ENCODE peak calls at places on chromosomes 2 and 18, in six cellular contexts. Z is A549, M is ovary, A is psoas muscle, T is RWPE2, P is tibial nerve. R is an unnamed sample.

GRCh38 chr18:7822435-7823425 is 255.6 kb downstream of the PTPRM start:
- DNase-seq in P (no peak), A (no peak), M (peak; percentile 28), T (no peak), Z (no peak), R (peak; percentile 31)

GRCh38 chr2:85649201-85650190 is 18.5 kb downstream of the SFTPB start:
- DNase-seq in P (no peak), M (no peak), A (no peak), T (no peak), Z (peak; percentile 43), R (peak; percentile 63)

GRCh38 chr18:61531182-61531581 is 198.0 kb downstream of the CDH20 start:
- DNase-seq in P (no peak), T (no peak), M (no peak), A (no peak), Z (no peak), R (no peak)

GRCh38 chr18:54806526-54806925 is 21.8 kb upstream of the RAB27B start:
- DNase-seq in T (no peak), M (no peak), P (no peak), Z (no peak), A (no peak), R (peak; percentile 67)

GRCh38 chr18:29028560-29028959 is 851.6 kb upstream of the CDH2 start:
- DNase-seq in Z (no peak), M (no peak), A (no peak), P (no peak), T (no peak), R (no peak)

GRCh38 chr2:46389417-46389916 is 89.9 kb upstream of the TMEM247 start:
- DNase-seq in T (no peak), Z (no peak), P (no peak), A (no peak), M (no peak), R (peak; percentile 38)

GRCh38 chr2:11742317-11742701 is 4.1 kb upstream of the LPIN1 start:
- DNase-seq in Z (no peak), P (no peak), T (no peak), M (no peak), A (no peak), R (no peak)

GRCh38 chr18:11760498-11761158 is 71.6 kb downstream of the GNAL start:
- DNase-seq in Z (no peak), P (no peak), M (no peak), T (no peak), A (no peak), R (no peak)

GRCh38 chr2:189082576-189082975 is 97.0 kb downstream of the COL5A2 start:
- DNase-seq in M (no peak), P (no peak), T (no peak), A (peak; percentile 76), Z (no peak), R (peak; percentile 23)

GRCh38 chr2:41414486-41415230 is 633.2 kb upstream of the PKDCC start:
- DNase-seq in A (no peak), T (no peak), P (no peak), Z (peak; percentile 3), M (no peak), R (peak; percentile 74)

GRCh38 chr2:144905956-144906355 is 386.0 kb upstream of the ZEB2 start:
- DNase-seq in P (no peak), A (no peak), Z (no peak), T (no peak), M (no peak), R (no peak)

GRCh38 chr2:190343170-190343499 is 254 bp upstream of the INPP1 start:
- DNase-seq in M (no peak), Z (no peak), P (no peak), T (no peak), A (no peak), R (no peak)

GRCh38 chr2:43142921-43143438 is 83.4 kb downstream of the ZFP36L2 start:
- DNase-seq in A (no peak), P (no peak), M (no peak), Z (no peak), T (no peak), R (no peak)

GRCh38 chr2:164742738-164743317 is 98.8 kb downstream of the COBLL1 start:
- DNase-seq in P (no peak), M (no peak), Z (no peak), T (no peak), A (no peak), R (no peak)

DNA sequence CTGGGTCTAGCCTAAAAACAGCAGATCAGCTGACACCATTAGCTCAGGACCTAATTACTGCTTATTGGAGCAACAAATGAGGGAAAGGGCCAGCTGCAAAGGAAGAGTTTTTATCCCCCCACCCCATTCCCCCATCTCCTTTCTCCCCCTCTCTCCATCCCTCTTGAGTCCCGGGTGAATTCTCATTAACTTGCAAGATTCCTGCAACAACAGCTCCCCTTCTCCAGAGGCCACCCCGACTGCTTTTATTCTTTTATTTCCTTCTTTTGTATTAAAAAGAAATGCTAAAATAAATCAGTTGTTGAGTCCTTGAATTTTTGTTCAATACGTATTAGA is 473 bp upstream of the NOL4 start:
- DNase-seq in T (no peak), M (no peak), P (no peak), A (no peak), Z (no peak), R (no peak)
- H3K4me3 ChIP-seq in T (no peak overlapping the region), M (peak overlapping the region; percentile 29), P (no peak overlapping the region), A (peak overlapping the region; percentile 67), Z (no peak overlapping the region), R (no peak overlapping the region)

GRCh38 chr2:96112501-96113366 is 3.6 kb downstream of the ADRA2B start:
- DNase-seq in A (no peak), M (no peak), T (no peak), Z (no peak), P (no peak), R (no peak)

GRCh38 chr2:96113367-96113677 is 3.0 kb downstream of the ADRA2B start:
- DNase-seq in A (no peak), Z (no peak), M (no peak), P (no peak), T (no peak), R (no peak)

GRCh38 chr2:96110621-96111256 is 5.6 kb downstream of the ADRA2B start:
- DNase-seq in Z (no peak), T (peak; percentile 34), M (no peak), A (no peak), P (no peak), R (no peak)

GRCh38 chr2:96111257-96111640 is 5.1 kb downstream of the ADRA2B start:
- DNase-seq in A (no peak), M (no peak), Z (no peak), P (no peak), T (no peak), R (no peak)

DNA sequence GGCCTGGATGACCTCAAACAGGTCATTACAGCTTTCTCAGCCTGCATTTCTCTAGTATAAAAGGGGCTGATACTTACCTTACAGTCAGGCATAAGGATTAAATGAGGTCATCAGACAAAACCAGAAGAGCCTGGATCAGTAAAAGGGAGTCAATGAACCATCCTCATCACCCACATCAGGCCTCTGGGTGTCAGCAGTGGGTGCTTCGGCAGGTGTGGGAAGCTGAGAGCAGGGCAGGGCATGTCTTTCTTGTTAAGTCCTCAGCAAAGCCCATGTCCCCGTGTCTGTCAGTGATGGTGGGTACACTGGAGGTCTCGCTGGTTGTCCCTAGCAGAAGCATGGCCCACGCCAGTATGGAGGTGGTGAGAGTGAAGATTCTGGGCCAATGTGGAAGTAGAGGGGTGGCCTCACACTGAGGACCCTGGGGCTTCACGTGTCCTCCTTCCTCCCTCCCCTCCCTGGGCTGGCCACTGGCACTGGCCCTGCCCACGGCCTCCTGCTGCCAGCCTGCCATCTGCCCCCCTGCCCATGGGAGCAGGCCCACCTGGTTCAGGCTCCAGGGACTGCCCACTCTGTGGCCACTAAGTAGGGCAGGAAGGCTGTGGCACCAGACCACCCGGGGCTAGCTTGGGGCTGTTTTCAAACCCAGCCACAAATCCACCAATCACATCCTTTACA is 4.4 kb downstream of the ADRA2B start:
- DNase-seq in T (peak; percentile 40), A (no peak), Z (no peak), M (no peak), P (no peak), R (no peak)
- TF ChIP-seq CTCF in T (no peak), A (no peak), Z (no peak), M (no peak), P (no peak), R (no peak)

DNA sequence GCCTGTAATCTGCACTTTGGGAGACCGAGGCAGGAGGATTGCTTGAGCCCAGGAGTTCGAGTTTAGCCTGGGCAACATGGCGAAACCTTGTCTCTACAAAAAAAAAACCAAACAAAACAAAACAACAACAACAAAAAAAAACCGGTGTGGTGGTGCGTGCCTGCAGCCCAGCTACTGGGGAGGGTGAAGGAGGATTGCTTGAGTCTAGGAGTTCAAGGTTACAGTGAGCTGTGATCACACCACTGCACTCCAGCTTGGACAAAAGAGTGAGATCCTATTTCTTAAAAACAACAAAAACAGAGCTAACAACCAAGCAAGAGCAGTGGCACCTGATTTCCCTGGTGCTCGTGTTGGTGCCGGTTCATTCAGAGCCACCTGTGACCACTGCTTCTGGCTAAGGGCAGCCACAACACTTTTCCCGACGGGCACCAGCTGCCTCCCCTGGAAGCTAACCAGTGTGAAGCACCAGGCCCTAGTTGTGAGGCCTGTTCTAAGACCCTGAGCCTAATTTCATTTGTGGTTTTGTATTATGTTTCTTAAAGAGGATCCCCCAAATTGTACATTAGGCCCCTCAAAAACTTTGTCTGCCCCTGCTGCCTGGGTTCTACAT is 1.3 kb downstream of the AOX1 start:
- DNase-seq in T (no peak), A (no peak), Z (no peak), M (no peak), P (no peak), R (no peak)
- H3K4me3 ChIP-seq in T (no peak overlapping the region), A (no peak overlapping the region), Z (no peak overlapping the region), M (no peak overlapping the region), P (peak overlapping the region; percentile 47), R (no peak overlapping the region)

GRCh38 chr2:63840785-63841253 is 877 bp upstream of the UGP2 start:
- DNase-seq in P (peak; percentile 99), Z (peak; percentile 97), M (peak; percentile 98), A (peak; percentile 99), T (peak; percentile 99), R (peak; percentile 99)

GRCh38 chr2:63840081-63840784 is 1.5 kb upstream of the UGP2 start:
- DNase-seq in M (peak; percentile 28), T (no peak), P (no peak), Z (peak; percentile 30), A (no peak), R (no peak)

GRCh38 chr2:63842149-63843061 is 709 bp downstream of the UGP2 start:
- DNase-seq in A (peak; percentile 76), Z (peak; percentile 20), M (peak; percentile 47), T (no peak), P (peak; percentile 26), R (peak; percentile 82)

GRCh38 chr2:63843093-63843492 is 1.4 kb downstream of the UGP2 start:
- DNase-seq in P (no peak), M (no peak), T (no peak), A (no peak), Z (no peak), R (no peak)

DNA sequence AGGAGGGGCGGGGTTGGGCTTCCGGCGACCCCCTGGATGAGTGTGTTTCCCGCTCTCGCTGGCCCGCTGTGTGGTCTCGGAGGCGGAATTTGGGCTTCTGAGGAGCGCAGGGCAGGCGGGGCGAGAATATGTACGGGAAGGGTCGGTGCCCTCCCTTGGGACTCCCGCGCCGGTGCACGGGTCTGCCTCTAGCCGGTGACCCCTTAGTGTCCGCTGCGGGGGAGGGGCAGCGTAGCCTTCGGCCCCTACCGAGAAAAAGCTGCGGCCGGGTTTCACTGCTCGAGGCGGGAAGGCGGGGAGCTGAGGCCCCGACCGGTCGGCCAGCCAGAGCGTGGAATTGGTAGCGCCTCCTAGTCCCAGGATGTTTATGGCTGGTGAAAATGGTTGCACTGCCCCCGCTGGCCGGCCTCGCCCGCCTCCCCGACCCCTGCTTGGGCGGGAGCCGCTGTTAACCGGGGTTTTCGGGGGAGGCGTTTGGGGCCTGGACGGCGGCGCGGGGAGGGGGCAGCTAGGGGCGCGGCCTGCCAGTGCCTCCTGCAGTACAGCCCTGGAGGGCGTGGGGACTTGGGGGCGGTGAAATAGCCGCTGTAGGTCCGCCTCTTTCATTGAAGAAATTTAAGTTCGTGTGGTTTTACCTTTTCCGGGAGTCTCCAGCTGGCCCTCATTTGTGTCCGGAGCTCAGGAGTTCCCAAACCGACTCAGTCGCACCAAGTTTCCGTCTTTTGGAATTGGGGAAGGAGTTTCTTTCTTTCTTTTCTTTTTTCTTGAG is at the start of gene UGP2:
- DNase-seq in P (peak; percentile 83), T (peak; percentile 94), Z (peak; percentile 75), A (peak; percentile 95), M (peak; percentile 88), R (peak; percentile 98)
- TF ChIP-seq CTCF in P (peak; percentile 5), T (peak; percentile 49), Z (peak; percentile 35), A (peak; percentile 23), M (no peak), R (no peak)